ENCODE peak calls at places on chromosome 7, in nine cellular contexts. E, X, W, I, F, S, O, K and V are unnamed samples.

GRCh38 chr7:158865462-158865922 is 9.1 kb downstream of the DYNC2I1 start:
- DNase-seq in E (peak; percentile 46), X (peak; percentile 40), K (no peak), I (no peak), W (no peak), F (peak; percentile 69), O (no peak), S (no peak), V (no peak)

GRCh38 chr7:34057956-34058355 is 152.6 kb downstream of the BMPER start:
- DNase-seq in F (no peak), W (no peak), K (no peak), O (no peak), E (no peak), I (no peak), X (no peak), S (no peak), V (no peak)

GRCh38 chr7:48063985-48064384 is 25.1 kb upstream of the UPP1 start:
- DNase-seq in I (no peak), F (no peak), W (no peak), E (no peak), K (no peak), S (no peak), O (no peak), X (no peak), V (no peak)

GRCh38 chr7:22726345-22726848 is 603 bp upstream of the IL6 start:
- DNase-seq in K (peak; percentile 7), E (peak; percentile 70), X (peak; percentile 57), W (peak; percentile 58), F (peak; percentile 74), I (peak; percentile 25), O (peak; percentile 81), S (peak; percentile 63), V (peak; percentile 74)

GRCh38 chr7:134478707-134479106 is 19.8 kb upstream of the AKR1B1 start:
- DNase-seq in O (no peak), K (no peak), I (no peak), S (peak; percentile 17), F (no peak), X (no peak), E (no peak), W (no peak), V (no peak)

GRCh38 chr7:158863611-158864506 is 7.5 kb downstream of the DYNC2I1 start:
- DNase-seq in I (no peak), E (peak; percentile 82), S (peak; percentile 81), W (peak; percentile 58), K (no peak), F (peak; percentile 55), O (no peak), X (peak; percentile 83), V (peak; percentile 73)

GRCh38 chr7:151117041-151117440 is 30.8 kb downstream of the AGAP3 start:
- DNase-seq in F (no peak), E (no peak), S (no peak), K (no peak), I (no peak), W (no peak), O (no peak), X (no peak), V (no peak)

GRCh38 chr7:28069788-28070187 is 110.8 kb downstream of the JAZF1 start:
- DNase-seq in I (no peak), X (peak; percentile 83), S (peak; percentile 84), O (no peak), F (no peak), K (no peak), W (peak; percentile 53), E (no peak), V (peak; percentile 58)

GRCh38 chr7:99997545-99998137 is 17.8 kb upstream of the ZKSCAN1 start:
- DNase-seq in O (no peak), K (peak; percentile 41), E (peak; percentile 84), S (peak; percentile 13), F (no peak), W (peak; percentile 30), X (no peak), I (peak; percentile 31), V (no peak)

GRCh38 chr7:128398016-128398840 is 11.6 kb downstream of the IMPDH1 start:
- DNase-seq in S (peak; percentile 22), F (peak; percentile 88), X (peak; percentile 21), E (peak; percentile 58), W (peak; percentile 70), K (peak; percentile 32), O (no peak), I (peak; percentile 32), V (peak; percentile 30)

GRCh38 chr7:158244430-158244829 is 343.2 kb downstream of the PTPRN2 start:
- DNase-seq in S (no peak), F (no peak), I (no peak), K (no peak), W (no peak), E (no peak), X (no peak), O (no peak), V (no peak)

GRCh38 chr7:132035517-132036362 is 479.3 kb upstream of the PODXL start:
- DNase-seq in X (no peak), F (no peak), S (no peak), I (no peak), W (peak; percentile 26), E (no peak), O (no peak), K (no peak), V (no peak)